ENCODE peak calls at places on chromosomes 11 and 22, in nine cellular contexts. One of them, this sample, is unnamed.
A peak's percentile ranks its signal among the peaks of the same experiment; 100 is the strongest.

GRCh38 chr22:33835196-33835788 is 85.0 kb downstream of the LARGE1 start:
- DNase-seq in left ventricle myocardium inferior: no peak
- DNase-seq in mammary epithelial cell: no peak
- DNase-seq in cardiac fibroblast: no peak
- DNase-seq in H9: no peak
- DNase-seq in fibroblast of lung: no peak
- DNase-seq in natural killer cell: no peak
- DNase-seq in uterus: no peak
- DNase-seq in astrocyte of the spinal cord: no peak
- DNase-seq in this sample: no peak

GRCh38 chr11:398826-399225 is 4.8 kb downstream of the PKP3 start:
- DNase-seq in left ventricle myocardium inferior: no peak
- DNase-seq in mammary epithelial cell: no peak
- DNase-seq in cardiac fibroblast: peak; percentile 21
- DNase-seq in H9: no peak
- DNase-seq in fibroblast of lung: no peak
- DNase-seq in natural killer cell: no peak
- DNase-seq in uterus: no peak
- DNase-seq in astrocyte of the spinal cord: no peak
- DNase-seq in this sample: no peak

GRCh38 chr11:118921121-118921928 is 4.4 kb downstream of the BCL9L start:
- DNase-seq in left ventricle myocardium inferior: peak; percentile 68
- DNase-seq in mammary epithelial cell: peak; percentile 85
- DNase-seq in cardiac fibroblast: peak; percentile 96
- DNase-seq in H9: peak; percentile 63
- DNase-seq in fibroblast of lung: peak; percentile 72
- DNase-seq in natural killer cell: no peak
- DNase-seq in uterus: peak; percentile 88
- DNase-seq in astrocyte of the spinal cord: peak; percentile 70
- DNase-seq in this sample: no peak

GRCh38 chr22:20816559-20816958 is 42.1 kb downstream of the PI4KA start:
- DNase-seq in left ventricle myocardium inferior: no peak
- DNase-seq in mammary epithelial cell: no peak
- DNase-seq in cardiac fibroblast: no peak
- DNase-seq in H9: no peak
- DNase-seq in fibroblast of lung: no peak
- DNase-seq in natural killer cell: no peak
- DNase-seq in uterus: no peak
- DNase-seq in astrocyte of the spinal cord: no peak
- DNase-seq in this sample: no peak

GRCh38 chr11:64207247-64208085 is 945 bp downstream of the FERMT3 start:
- DNase-seq in left ventricle myocardium inferior: peak; percentile 69
- DNase-seq in mammary epithelial cell: no peak
- DNase-seq in cardiac fibroblast: peak; percentile 90
- DNase-seq in H9: no peak
- DNase-seq in fibroblast of lung: peak; percentile 81
- DNase-seq in natural killer cell: peak; percentile 73
- DNase-seq in uterus: peak; percentile 63
- DNase-seq in astrocyte of the spinal cord: peak; percentile 66
- DNase-seq in this sample: peak; percentile 91

GRCh38 chr11:83941050-83941449 is 654.9 kb upstream of the CCDC90B start:
- DNase-seq in left ventricle myocardium inferior: no peak
- DNase-seq in mammary epithelial cell: no peak
- DNase-seq in cardiac fibroblast: no peak
- DNase-seq in H9: no peak
- DNase-seq in fibroblast of lung: no peak
- DNase-seq in natural killer cell: no peak
- DNase-seq in uterus: no peak
- DNase-seq in astrocyte of the spinal cord: no peak
- DNase-seq in this sample: no peak

GRCh38 chr11:3723014-3723708 is 52.0 kb upstream of the CHRNA10 start:
- DNase-seq in left ventricle myocardium inferior: no peak
- DNase-seq in mammary epithelial cell: peak; percentile 80
- DNase-seq in cardiac fibroblast: peak; percentile 97
- DNase-seq in H9: no peak
- DNase-seq in fibroblast of lung: peak; percentile 95
- DNase-seq in natural killer cell: no peak
- DNase-seq in uterus: peak; percentile 28
- DNase-seq in astrocyte of the spinal cord: peak; percentile 95
- DNase-seq in this sample: no peak

GRCh38 chr11:68798221-68798813 is 43.4 kb downstream of the CPT1A start:
- DNase-seq in left ventricle myocardium inferior: no peak
- DNase-seq in mammary epithelial cell: no peak
- DNase-seq in cardiac fibroblast: peak; percentile 29
- DNase-seq in H9: peak; percentile 77
- DNase-seq in fibroblast of lung: no peak
- DNase-seq in natural killer cell: peak; percentile 35
- DNase-seq in uterus: no peak
- DNase-seq in astrocyte of the spinal cord: no peak
- DNase-seq in this sample: peak; percentile 61

GRCh38 chr11:60869451-60869825 is 2.1 kb downstream of the ZP1 start:
- DNase-seq in left ventricle myocardium inferior: no peak
- DNase-seq in mammary epithelial cell: no peak
- DNase-seq in cardiac fibroblast: no peak
- DNase-seq in H9: no peak
- DNase-seq in fibroblast of lung: no peak
- DNase-seq in natural killer cell: no peak
- DNase-seq in uterus: no peak
- DNase-seq in astrocyte of the spinal cord: no peak
- DNase-seq in this sample: no peak

GRCh38 chr11:74951241-74951640 is 2.2 kb downstream of the SPCS2 start:
- DNase-seq in left ventricle myocardium inferior: no peak
- DNase-seq in mammary epithelial cell: no peak
- DNase-seq in cardiac fibroblast: no peak
- DNase-seq in H9: no peak
- DNase-seq in fibroblast of lung: no peak
- DNase-seq in natural killer cell: no peak
- DNase-seq in uterus: no peak
- DNase-seq in astrocyte of the spinal cord: no peak
- DNase-seq in this sample: no peak

GRCh38 chr22:24507742-24508141 is 12.6 kb downstream of the UPB1 start:
- DNase-seq in left ventricle myocardium inferior: no peak
- DNase-seq in mammary epithelial cell: no peak
- DNase-seq in cardiac fibroblast: no peak
- DNase-seq in H9: peak; percentile 90
- DNase-seq in fibroblast of lung: no peak
- DNase-seq in natural killer cell: no peak
- DNase-seq in uterus: no peak
- DNase-seq in astrocyte of the spinal cord: no peak
- DNase-seq in this sample: no peak

GRCh38 chr11:35947437-35947836 is 3.6 kb downstream of the LDLRAD3 start:
- DNase-seq in left ventricle myocardium inferior: no peak
- DNase-seq in mammary epithelial cell: no peak
- DNase-seq in cardiac fibroblast: no peak
- DNase-seq in H9: no peak
- DNase-seq in fibroblast of lung: no peak
- DNase-seq in natural killer cell: no peak
- DNase-seq in uterus: no peak
- DNase-seq in astrocyte of the spinal cord: no peak
- DNase-seq in this sample: no peak

GRCh38 chr22:33682927-33683326 is 237.3 kb downstream of the LARGE1 start:
- DNase-seq in left ventricle myocardium inferior: no peak
- DNase-seq in mammary epithelial cell: no peak
- DNase-seq in cardiac fibroblast: no peak
- DNase-seq in H9: no peak
- DNase-seq in fibroblast of lung: no peak
- DNase-seq in natural killer cell: no peak
- DNase-seq in uterus: no peak
- DNase-seq in astrocyte of the spinal cord: no peak
- DNase-seq in this sample: no peak

GRCh38 chr11:29782447-29782846 is 234.4 kb downstream of the KCNA4 start:
- DNase-seq in left ventricle myocardium inferior: no peak
- DNase-seq in mammary epithelial cell: no peak
- DNase-seq in cardiac fibroblast: no peak
- DNase-seq in H9: no peak
- DNase-seq in fibroblast of lung: no peak
- DNase-seq in natural killer cell: no peak
- DNase-seq in uterus: peak; percentile 35
- DNase-seq in astrocyte of the spinal cord: no peak
- DNase-seq in this sample: no peak

GRCh38 chr22:17101475-17102296 is 16.9 kb downstream of the IL17RA start:
- DNase-seq in left ventricle myocardium inferior: no peak
- DNase-seq in mammary epithelial cell: no peak
- DNase-seq in cardiac fibroblast: no peak
- DNase-seq in H9: no peak
- DNase-seq in fibroblast of lung: no peak
- DNase-seq in natural killer cell: no peak
- DNase-seq in uterus: no peak
- DNase-seq in astrocyte of the spinal cord: no peak
- DNase-seq in this sample: no peak

GRCh38 chr11:119298726-119299125 is 18.2 kb downstream of the MCAM start:
- DNase-seq in left ventricle myocardium inferior: peak; percentile 65
- DNase-seq in mammary epithelial cell: no peak
- DNase-seq in cardiac fibroblast: no peak
- DNase-seq in H9: no peak
- DNase-seq in fibroblast of lung: peak; percentile 36
- DNase-seq in natural killer cell: no peak
- DNase-seq in uterus: no peak
- DNase-seq in astrocyte of the spinal cord: no peak
- DNase-seq in this sample: no peak

DNA sequence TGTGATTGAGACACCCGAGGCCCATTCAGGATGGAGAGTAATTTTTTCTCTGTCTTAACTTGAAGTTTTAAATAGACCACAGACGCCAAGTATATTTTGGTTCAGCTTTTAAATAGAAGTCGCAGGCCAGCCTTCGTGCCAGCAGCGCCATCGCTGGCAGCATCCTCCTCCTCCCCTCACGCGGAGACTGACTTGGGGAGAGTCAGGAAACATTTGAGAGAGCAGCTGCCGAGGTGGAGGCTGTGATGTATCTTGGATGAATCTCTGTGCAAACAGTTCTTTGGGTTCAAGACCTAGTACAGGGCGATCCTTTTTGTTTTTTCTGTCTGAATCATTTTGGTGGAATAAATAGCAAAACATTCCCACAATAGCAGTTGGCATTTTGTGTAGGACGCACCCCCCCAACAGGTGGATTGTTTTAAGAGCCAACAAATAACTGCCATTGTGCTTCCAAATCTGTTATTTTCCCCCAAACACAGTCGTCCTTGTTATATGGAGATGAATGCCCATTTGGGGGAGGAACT is 920 bp upstream of the DMC1 start:
- DNase-seq in left ventricle myocardium inferior: peak; percentile 26
- DNase-seq in mammary epithelial cell: peak; percentile 43
- DNase-seq in cardiac fibroblast: peak; percentile 36
- DNase-seq in H9: peak; percentile 60
- DNase-seq in fibroblast of lung: peak; percentile 38
- DNase-seq in natural killer cell: peak; percentile 16
- DNase-seq in uterus: no peak
- DNase-seq in astrocyte of the spinal cord: peak; percentile 21
- DNase-seq in this sample: peak; percentile 23
- TF ChIP-seq CTCF in left ventricle myocardium inferior: no peak
- TF ChIP-seq CTCF in mammary epithelial cell: no peak
- TF ChIP-seq CTCF in cardiac fibroblast: peak; percentile 3
- TF ChIP-seq CTCF in H9: peak; percentile 11
- TF ChIP-seq CTCF in fibroblast of lung: peak; percentile 18
- TF ChIP-seq CTCF in natural killer cell: no peak
- TF ChIP-seq CTCF in uterus: no peak
- TF ChIP-seq CTCF in astrocyte of the spinal cord: peak; percentile 21
- TF ChIP-seq CTCF in this sample: no peak

GRCh38 chr11:11946180-11946579 is 62.2 kb downstream of the DKK3 start:
- DNase-seq in left ventricle myocardium inferior: no peak
- DNase-seq in mammary epithelial cell: no peak
- DNase-seq in cardiac fibroblast: peak; percentile 57
- DNase-seq in H9: no peak
- DNase-seq in fibroblast of lung: peak; percentile 71
- DNase-seq in natural killer cell: no peak
- DNase-seq in uterus: no peak
- DNase-seq in astrocyte of the spinal cord: peak; percentile 33
- DNase-seq in this sample: no peak

GRCh38 chr11:11940551-11940950 is 67.9 kb downstream of the DKK3 start:
- DNase-seq in left ventricle myocardium inferior: no peak
- DNase-seq in mammary epithelial cell: no peak
- DNase-seq in cardiac fibroblast: no peak
- DNase-seq in H9: no peak
- DNase-seq in fibroblast of lung: no peak
- DNase-seq in natural killer cell: no peak
- DNase-seq in uterus: no peak
- DNase-seq in astrocyte of the spinal cord: no peak
- DNase-seq in this sample: no peak

GRCh38 chr11:11944444-11944843 is 64.0 kb downstream of the DKK3 start:
- DNase-seq in left ventricle myocardium inferior: no peak
- DNase-seq in mammary epithelial cell: no peak
- DNase-seq in cardiac fibroblast: no peak
- DNase-seq in H9: no peak
- DNase-seq in fibroblast of lung: no peak
- DNase-seq in natural killer cell: no peak
- DNase-seq in uterus: no peak
- DNase-seq in astrocyte of the spinal cord: no peak
- DNase-seq in this sample: no peak

GRCh38 chr11:11946878-11947277 is 61.5 kb downstream of the DKK3 start:
- DNase-seq in left ventricle myocardium inferior: peak; percentile 9
- DNase-seq in mammary epithelial cell: no peak
- DNase-seq in cardiac fibroblast: no peak
- DNase-seq in H9: no peak
- DNase-seq in fibroblast of lung: peak; percentile 12
- DNase-seq in natural killer cell: no peak
- DNase-seq in uterus: no peak
- DNase-seq in astrocyte of the spinal cord: no peak
- DNase-seq in this sample: no peak

DNA sequence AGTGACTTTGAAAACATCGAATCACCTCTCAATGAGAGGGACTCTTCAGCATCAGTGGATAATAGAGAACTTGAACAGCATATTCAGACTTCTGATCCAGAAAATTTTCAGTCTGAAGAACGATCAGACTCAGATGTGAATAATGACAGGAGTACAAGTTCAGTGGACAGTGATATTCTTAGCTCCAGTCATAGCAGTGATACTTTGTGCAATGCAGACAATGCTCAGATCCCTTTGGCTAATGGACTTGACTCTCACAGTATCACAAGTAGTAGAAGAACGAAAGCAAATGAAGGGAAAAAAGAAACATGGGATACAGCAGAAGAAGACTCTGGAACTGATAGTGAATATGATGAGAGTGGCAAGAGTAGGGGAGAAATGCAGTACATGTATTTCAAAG is 65.8 kb downstream of the DKK3 start:
- DNase-seq in left ventricle myocardium inferior: no peak
- DNase-seq in mammary epithelial cell: no peak
- DNase-seq in cardiac fibroblast: no peak
- DNase-seq in H9: no peak
- DNase-seq in fibroblast of lung: no peak
- DNase-seq in natural killer cell: no peak
- DNase-seq in uterus: no peak
- DNase-seq in astrocyte of the spinal cord: no peak
- DNase-seq in this sample: no peak
- TF ChIP-seq CTCF in left ventricle myocardium inferior: no peak
- TF ChIP-seq CTCF in mammary epithelial cell: no peak
- TF ChIP-seq CTCF in cardiac fibroblast: no peak
- TF ChIP-seq CTCF in H9: no peak
- TF ChIP-seq CTCF in fibroblast of lung: no peak
- TF ChIP-seq CTCF in natural killer cell: no peak
- TF ChIP-seq CTCF in uterus: no peak
- TF ChIP-seq CTCF in astrocyte of the spinal cord: no peak
- TF ChIP-seq CTCF in this sample: no peak

GRCh38 chr22:45344339-45344738 is 34.6 kb downstream of the FAM118A start:
- DNase-seq in left ventricle myocardium inferior: no peak
- DNase-seq in mammary epithelial cell: no peak
- DNase-seq in cardiac fibroblast: no peak
- DNase-seq in H9: peak; percentile 38
- DNase-seq in fibroblast of lung: no peak
- DNase-seq in natural killer cell: no peak
- DNase-seq in uterus: no peak
- DNase-seq in astrocyte of the spinal cord: peak; percentile 10
- DNase-seq in this sample: peak; percentile 15
- TF ChIP-seq CTCF in left ventricle myocardium inferior: no peak
- TF ChIP-seq CTCF in mammary epithelial cell: no peak
- TF ChIP-seq CTCF in cardiac fibroblast: no peak
- TF ChIP-seq CTCF in H9: peak; percentile 29
- TF ChIP-seq CTCF in fibroblast of lung: no peak
- TF ChIP-seq CTCF in natural killer cell: no peak
- TF ChIP-seq CTCF in uterus: peak; percentile 20
- TF ChIP-seq CTCF in astrocyte of the spinal cord: peak; percentile 24
- TF ChIP-seq CTCF in this sample: no peak

GRCh38 chr11:73779084-73779902 is 8.4 kb upstream of the MRPL48 start:
- DNase-seq in left ventricle myocardium inferior: peak; percentile 99
- DNase-seq in mammary epithelial cell: peak; percentile 98
- DNase-seq in cardiac fibroblast: peak; percentile 98
- DNase-seq in H9: peak; percentile 99
- DNase-seq in fibroblast of lung: peak; percentile 99
- DNase-seq in natural killer cell: peak; percentile 95
- DNase-seq in uterus: peak; percentile 98
- DNase-seq in astrocyte of the spinal cord: peak; percentile 99
- DNase-seq in this sample: peak; percentile 97
- TF ChIP-seq CTCF in left ventricle myocardium inferior: no peak
- TF ChIP-seq CTCF in mammary epithelial cell: no peak
- TF ChIP-seq CTCF in cardiac fibroblast: no peak
- TF ChIP-seq CTCF in H9: no peak
- TF ChIP-seq CTCF in fibroblast of lung: no peak
- TF ChIP-seq CTCF in natural killer cell: no peak
- TF ChIP-seq CTCF in uterus: no peak
- TF ChIP-seq CTCF in astrocyte of the spinal cord: no peak
- TF ChIP-seq CTCF in this sample: no peak

This sample was measured in GM10248.